ENCODE peak calls at places on chromosomes 1 and 21, in five cellular contexts. C is HFF-Myc, L is GM06990, G is AG09309, Q is cardiac muscle cell. E is an unnamed sample.

GRCh38 chr1:39317910-39318633 is 113.6 kb downstream of the MACF1 start:
- DNase-seq in C (no peak), L (no peak), G (no peak), Q (peak), E (no peak)

GRCh38 chr1:118148034-118148433 is 37.0 kb downstream of the SPAG17 start:
- DNase-seq in C (no peak), L (no peak), G (no peak), Q (peak), E (no peak)

GRCh38 chr1:220815409-220815808 is 28.7 kb downstream of the MTARC1 start:
- DNase-seq in C (no peak), L (no peak), G (no peak), Q (no peak), E (no peak)

GRCh38 chr1:204589409-204590038 is 73.3 kb downstream of the MDM4 start:
- DNase-seq in C (no peak), L (no peak), G (no peak), Q (peak), E (no peak)

GRCh38 chr1:173062156-173062938 is 11.6 kb upstream of the TNFSF18 start:
- DNase-seq in C (peak), L (no peak), G (peak), Q (peak), E (peak)

GRCh38 chr1:92826792-92827191 is 5.0 kb upstream of the RPL5 start:
- DNase-seq in C (no peak), L (no peak), G (no peak), Q (no peak), E (no peak)

GRCh38 chr1:12343823-12344487 is 114.1 kb downstream of the VPS13D start:
- DNase-seq in C (no peak), L (no peak), G (no peak), Q (no peak), E (no peak)

GRCh38 chr1:230377324-230377723 is 48.8 kb downstream of the PGBD5 start:
- DNase-seq in C (no peak), L (no peak), G (no peak), Q (no peak), E (no peak)

GRCh38 chr1:87084247-87084836 is 169.9 kb downstream of the HS2ST1 start:
- DNase-seq in C (no peak), L (no peak), G (peak), Q (peak), E (no peak)

GRCh38 chr1:8395433-8395866 is 77.5 kb downstream of the SLC45A1 start:
- DNase-seq in C (no peak), L (peak), G (no peak), Q (no peak), E (no peak)

GRCh38 chr21:41142051-41142795 is 25.7 kb upstream of the BACE2 start:
- DNase-seq in C (peak), L (no peak), G (peak), Q (peak), E (peak)

GRCh38 chr1:79197421-79197820 is 190.9 kb upstream of the ADGRL4 start:
- DNase-seq in C (no peak), L (no peak), G (no peak), Q (peak), E (no peak)
- TF ChIP-seq CTCF in C (peak), L (peak), G (peak), Q (peak), E (peak)

GRCh38 chr1:89719502-89720306 is 86.8 kb downstream of the LRRC8C start:
- DNase-seq in C (no peak), L (peak), G (no peak), Q (peak), E (peak)
- TF ChIP-seq CTCF in C (no peak), L (no peak), G (no peak), Q (no peak), E (no peak)

GRCh38 chr21:34091607-34092006 is 18.2 kb downstream of the MRPS6 start:
- DNase-seq in C (no peak), L (no peak), G (no peak), Q (peak), E (no peak)
- TF ChIP-seq CTCF in C (peak), L (peak), G (peak), Q (peak), E (peak)

GRCh38 chr1:40363721-40364120 is 9.8 kb upstream of the SMAP2 start:
- DNase-seq in C (no peak), L (peak), G (no peak), Q (no peak), E (no peak)
- TF ChIP-seq CTCF in C (no peak), L (peak), G (no peak), Q (no peak), E (peak)

GRCh38 chr1:64901663-64902062 is 64.7 kb downstream of the JAK1 start:
- DNase-seq in C (no peak), L (no peak), G (no peak), Q (no peak), E (no peak)
- TF ChIP-seq CTCF in C (no peak), L (no peak), G (no peak), Q (no peak), E (no peak)

GRCh38 chr21:43269461-43269860 is 100.7 kb downstream of the CRYAA start:
- DNase-seq in C (no peak), L (peak), G (no peak), Q (no peak), E (no peak)
- TF ChIP-seq CTCF in C (peak), L (peak), G (peak), Q (peak), E (peak)

GRCh38 chr1:213120961-213121360 is 69.9 kb downstream of the RPS6KC1 start:
- DNase-seq in C (no peak), L (no peak), G (no peak), Q (no peak), E (no peak)

GRCh38 chr1:213124590-213124989 is 73.5 kb downstream of the RPS6KC1 start:
- DNase-seq in C (no peak), L (no peak), G (no peak), Q (no peak), E (no peak)

GRCh38 chr1:213123087-213123486 is 72.0 kb downstream of the RPS6KC1 start:
- DNase-seq in C (no peak), L (no peak), G (no peak), Q (no peak), E (no peak)

GRCh38 chr1:213123532-213123931 is 72.5 kb downstream of the RPS6KC1 start:
- DNase-seq in C (peak), L (no peak), G (no peak), Q (peak), E (peak)

GRCh38 chr1:213122514-213122929 is 71.5 kb downstream of the RPS6KC1 start:
- DNase-seq in C (peak), L (peak), G (peak), Q (peak), E (peak)
- TF ChIP-seq CTCF in C (peak), L (peak), G (peak), Q (peak), E (peak)